ENCODE peak calls at places on chromosomes 2 and 18, in eight cellular contexts. K, E, S, J, X, Q, C and B are unnamed samples.

GRCh38 chr18:54255141-54255540 is 14.2 kb upstream of the POLI start:
- DNase-seq in E (no peak), X (no peak), J (no peak), S (no peak), C (no peak), Q (no peak), K (no peak), B (no peak)

GRCh38 chr2:28980368-28981015 is 606 bp upstream of the TOGARAM2 start:
- DNase-seq in J (no peak), Q (no peak), E (no peak), X (no peak), K (no peak), S (no peak), C (no peak), B (no peak)

GRCh38 chr2:206086683-206087350 is 843 bp upstream of the INO80D start:
- DNase-seq in K (no peak), J (no peak), S (no peak), X (no peak), E (no peak), C (no peak), Q (no peak), B (no peak)

GRCh38 chr2:240131296-240131695 is 4.8 kb downstream of the COPS9 start:
- DNase-seq in S (peak), J (no peak), C (no peak), X (no peak), E (no peak), Q (no peak), K (no peak), B (no peak)

GRCh38 chr18:66558773-66559172 is 45.1 kb downstream of the CDH19 start:
- DNase-seq in X (no peak), Q (no peak), S (no peak), C (no peak), J (no peak), K (no peak), E (peak), B (no peak)

GRCh38 chr2:145022671-145023330 is 502.9 kb upstream of the ZEB2 start:
- DNase-seq in J (no peak), C (no peak), K (no peak), E (no peak), Q (no peak), X (no peak), S (no peak), B (no peak)

GRCh38 chr18:24741961-24742738 is 281.7 kb downstream of the HRH4 start:
- DNase-seq in Q (no peak), C (no peak), K (no peak), J (no peak), X (no peak), S (no peak), E (no peak), B (no peak)

GRCh38 chr2:27086722-27087446 is at the start of gene KHK:
- DNase-seq in K (peak), C (no peak), E (peak), S (peak), J (peak), X (peak), Q (no peak), B (no peak)

GRCh38 chr2:14634885-14635871 is 2.7 kb downstream of the LRATD1 start:
- DNase-seq in Q (no peak), S (peak), K (peak), C (no peak), X (peak), E (peak), J (peak), B (no peak)

GRCh38 chr2:20186078-20186854 is 38.7 kb downstream of the SDC1 start:
- DNase-seq in Q (no peak), C (no peak), S (no peak), X (no peak), J (peak), E (no peak), K (no peak), B (no peak)

GRCh38 chr2:162111958-162112850 is 38.2 kb upstream of the DPP4 start:
- DNase-seq in K (no peak), C (no peak), X (no peak), J (no peak), E (no peak), Q (no peak), S (no peak), B (no peak)

GRCh38 chr2:202037086-202037485 is 3.4 kb downstream of the FZD7 start:
- DNase-seq in J (no peak), Q (no peak), C (no peak), E (no peak), X (no peak), S (no peak), K (no peak), B (no peak)

GRCh38 chr2:40430741-40431599 is 20.9 kb downstream of the SLC8A1 start:
- DNase-seq in Q (no peak), X (no peak), K (no peak), C (no peak), J (no peak), S (no peak), E (no peak), B (no peak)

GRCh38 chr2:36287363-36288275 is 68.0 kb upstream of the CRIM1 start:
- DNase-seq in J (no peak), C (no peak), S (no peak), E (no peak), X (no peak), Q (no peak), K (no peak), B (no peak)

GRCh38 chr2:187338679-187339121 is 109.4 kb downstream of the CALCRL start:
- DNase-seq in E (no peak), S (peak), J (no peak), X (no peak), C (no peak), Q (no peak), K (no peak), B (no peak)

GRCh38 chr2:239400000-239400831 is 604 bp downstream of the HDAC4 start:
- DNase-seq in C (no peak), Q (no peak), J (peak), E (peak), K (no peak), X (no peak), S (peak), B (no peak)

GRCh38 chr2:119960821-119961220 is 52.1 kb upstream of the EPB41L5 start:
- DNase-seq in J (no peak), S (no peak), K (no peak), C (no peak), X (no peak), E (no peak), Q (no peak), B (no peak)

GRCh38 chr2:200931227-200931626 is 32.2 kb downstream of the ORC2 start:
- DNase-seq in J (no peak), X (no peak), E (no peak), Q (no peak), S (no peak), C (no peak), K (no peak), B (no peak)

GRCh38 chr2:137047369-137047768 is 282.0 kb downstream of the THSD7B start:
- DNase-seq in E (no peak), C (no peak), J (peak), X (no peak), S (no peak), K (no peak), Q (no peak), B (no peak)

GRCh38 chr18:58859935-58860334 is 4.7 kb upstream of the ZNF532 start:
- DNase-seq in C (no peak), J (no peak), X (no peak), S (no peak), K (no peak), Q (no peak), E (no peak), B (no peak)

GRCh38 chr18:55470826-55471225 is 117.2 kb downstream of the TCF4 start:
- DNase-seq in J (no peak), S (no peak), C (no peak), E (no peak), K (no peak), Q (no peak), X (no peak), B (no peak)

GRCh38 chr2:54417577-54417976 is 38.5 kb upstream of the SPTBN1 start:
- DNase-seq in J (no peak), E (no peak), S (no peak), X (no peak), Q (no peak), C (no peak), K (no peak), B (no peak)

GRCh38 chr2:54419855-54420550 is 36.1 kb upstream of the SPTBN1 start:
- DNase-seq in K (no peak), X (no peak), S (no peak), J (no peak), E (no peak), C (no peak), Q (no peak), B (no peak)

GRCh38 chr2:54419386-54419785 is 36.7 kb upstream of the SPTBN1 start:
- DNase-seq in X (no peak), Q (no peak), C (no peak), K (no peak), J (no peak), E (no peak), S (no peak), B (no peak)

GRCh38 chr2:54416166-54416798 is 39.8 kb upstream of the SPTBN1 start:
- DNase-seq in K (no peak), X (peak), Q (no peak), E (no peak), C (no peak), J (no peak), S (peak), B (no peak)

GRCh38 chr2:54416938-54417337 is 39.2 kb upstream of the SPTBN1 start:
- DNase-seq in C (no peak), K (no peak), Q (no peak), E (no peak), X (no peak), S (no peak), J (no peak), B (no peak)
- H3K27ac ChIP-seq in C (no peak), K (peak), Q (no peak), E (no peak), X (peak), S (peak), J (no peak), B (no peak)

DNA sequence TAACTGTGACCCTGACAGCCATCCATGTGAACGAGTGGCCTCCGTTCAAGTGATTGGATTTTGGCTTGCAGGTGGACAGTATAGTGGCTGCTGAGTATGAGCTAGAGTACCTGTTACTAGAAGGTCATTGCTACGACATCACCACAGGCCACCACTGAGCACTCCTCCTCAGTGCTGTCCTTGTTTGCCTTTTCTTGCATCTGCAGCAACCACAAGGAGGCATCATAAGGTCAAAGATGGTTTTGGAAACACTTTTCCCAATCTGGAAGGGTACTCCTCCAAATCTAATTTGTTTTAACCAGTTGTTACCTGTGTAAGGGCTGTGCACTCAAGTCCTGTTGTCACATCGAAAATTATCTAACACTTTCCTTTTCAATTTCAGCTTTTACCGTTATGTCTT is 81.2 kb downstream of the UGGT1 start:
- DNase-seq in X (no peak), C (no peak), Q (no peak), E (no peak), K (no peak), J (no peak), S (no peak), B (no peak)
- TF ChIP-seq CTCF in X (no peak), C (no peak), Q (peak), E (peak), K (peak), J (peak), S (no peak), B (peak)

DNA sequence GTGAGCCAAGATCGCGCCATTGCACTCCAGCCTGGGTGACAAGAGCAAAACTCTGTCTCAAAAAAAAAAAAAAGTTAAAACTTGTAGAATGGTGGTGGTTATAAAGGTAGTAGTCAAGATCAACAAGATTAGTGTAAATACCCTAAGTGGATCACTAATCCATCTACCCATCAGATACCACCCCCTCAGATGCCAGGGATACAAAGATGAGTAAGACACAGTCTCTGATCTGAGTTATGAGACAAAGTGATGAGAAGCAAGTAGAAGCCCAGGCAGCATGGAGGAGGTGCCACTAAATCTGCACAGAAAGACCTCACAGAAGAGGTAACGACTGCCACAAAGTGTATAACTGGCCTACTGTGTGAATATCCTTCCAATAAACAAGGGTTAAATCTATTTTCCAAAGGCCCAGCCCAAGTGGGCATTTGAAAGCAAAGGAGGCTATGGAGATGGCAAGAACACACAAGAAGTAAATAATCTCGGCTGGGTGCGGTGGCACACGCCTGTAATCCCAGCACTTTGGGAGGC is 20.2 kb downstream of the NFE2L2 start:
- DNase-seq in Q (no peak), S (no peak), C (no peak), E (no peak), J (no peak), X (no peak), K (no peak), B (no peak)
- H3K27ac ChIP-seq in Q (peak), S (no peak), C (no peak), E (peak), J (no peak), X (peak), K (no peak), B (no peak)

DNA sequence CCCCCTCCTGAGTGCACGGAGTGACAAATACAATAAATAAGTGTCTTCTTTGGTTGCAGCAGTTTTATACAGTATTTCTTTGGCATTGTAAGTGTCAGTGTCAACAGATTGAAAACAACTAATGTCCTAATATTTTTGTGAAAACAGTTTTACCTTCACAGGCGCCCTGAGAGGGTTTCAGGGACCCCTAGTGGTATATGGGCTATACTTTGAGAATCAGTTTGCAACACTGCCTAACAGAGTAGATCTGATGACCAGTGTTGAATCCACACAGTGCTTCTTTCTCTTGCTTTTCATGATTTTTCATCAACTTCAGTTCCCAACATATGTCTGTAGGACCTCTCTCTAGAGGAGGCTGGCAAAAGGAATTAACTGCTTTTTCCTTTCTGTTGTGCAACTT is 162.2 kb downstream of the PRPF40A start:
- DNase-seq in Q (no peak), S (no peak), J (no peak), K (no peak), E (no peak), X (no peak), C (no peak), B (no peak)
- TF ChIP-seq CTCF in Q (peak), S (peak), J (peak), K (no peak), E (no peak), X (no peak), C (no peak), B (no peak)

GRCh38 chr2:118521272-118521671 is 326.2 kb downstream of the EN1 start:
- DNase-seq in K (no peak), E (no peak), S (no peak), X (no peak), J (no peak), C (no peak), Q (no peak), B (no peak)
- H3K27ac ChIP-seq in K (no peak), E (no peak), S (no peak), X (no peak), J (no peak), C (no peak), Q (no peak), B (no peak)